ENCODE peak calls at places on chromosomes 1 and 21, in four cellular contexts. F is stomach, I is tibial nerve, P is H1. T is an unnamed sample.

GRCh38 chr1:39387452-39387851 is 104.0 kb upstream of the BMP8A start:
- DNase-seq in F (no peak), I (no peak), P (no peak), T (no peak)

GRCh38 chr1:236168716-236169429 is 26.5 kb downstream of the GPR137B start:
- DNase-seq in F (peak; percentile 52), I (peak; percentile 32), P (peak; percentile 66), T (peak; percentile 36)

GRCh38 chr1:42420911-42421585 is 34.8 kb downstream of the ZMYND12 start:
- DNase-seq in F (no peak), I (no peak), P (no peak), T (peak; percentile 57)

GRCh38 chr1:206128192-206128591 is 11.0 kb upstream of the AVPR1B start:
- DNase-seq in F (no peak), I (no peak), P (no peak), T (no peak)

GRCh38 chr1:62084304-62084905 is 110.2 kb upstream of the L1TD1 start:
- DNase-seq in F (no peak), I (no peak), P (no peak), T (no peak)

GRCh38 chr1:209657140-209657879 is 5.1 kb upstream of the LAMB3 start:
- DNase-seq in F (no peak), I (no peak), P (no peak), T (no peak)

GRCh38 chr1:172609528-172609927 is 49.4 kb upstream of the FASLG start:
- DNase-seq in F (no peak), I (no peak), P (no peak), T (no peak)

GRCh38 chr1:41345434-41346075 is 15.7 kb upstream of the FOXO6 start:
- DNase-seq in F (no peak), I (no peak), P (peak; percentile 14), T (peak; percentile 3)

DNA sequence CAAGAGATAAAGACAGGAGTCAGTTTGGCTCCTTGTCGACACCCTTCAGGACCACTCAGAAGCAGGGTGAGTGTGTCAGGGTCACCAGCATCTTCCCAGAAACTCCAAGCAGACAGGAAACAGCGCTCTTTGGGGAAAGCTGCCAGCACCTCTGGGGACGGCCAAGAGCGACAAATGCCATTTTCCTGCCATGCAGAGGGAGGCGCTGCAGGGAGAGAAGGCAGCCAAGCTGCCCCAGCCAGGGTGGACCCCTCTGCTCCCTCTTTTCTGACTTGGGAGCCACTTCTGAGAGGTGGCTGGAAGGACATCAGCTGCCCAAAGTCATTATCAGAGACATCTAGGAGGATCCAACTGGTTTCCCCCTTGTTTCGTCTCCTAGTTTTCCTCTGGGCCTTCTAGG is 29.0 kb downstream of the SIM2 start:
- DNase-seq in F (peak; percentile 21), I (no peak), P (no peak), T (no peak)
- TF ChIP-seq CTCF in F (no peak), I (no peak), P (peak; percentile 83), T (no peak)

GRCh38 chr21:29306920-29307319 is 8.2 kb downstream of the BACH1 start:
- DNase-seq in F (no peak), I (no peak), P (no peak), T (no peak)

GRCh38 chr21:29308456-29308783 is 9.7 kb downstream of the BACH1 start:
- DNase-seq in F (no peak), I (no peak), P (no peak), T (no peak)

GRCh38 chr21:29307718-29308455 is 9.2 kb downstream of the BACH1 start:
- DNase-seq in F (no peak), I (no peak), P (no peak), T (no peak)

GRCh38 chr21:29311802-29312201 is 13.1 kb downstream of the BACH1 start:
- DNase-seq in F (no peak), I (no peak), P (no peak), T (no peak)

DNA sequence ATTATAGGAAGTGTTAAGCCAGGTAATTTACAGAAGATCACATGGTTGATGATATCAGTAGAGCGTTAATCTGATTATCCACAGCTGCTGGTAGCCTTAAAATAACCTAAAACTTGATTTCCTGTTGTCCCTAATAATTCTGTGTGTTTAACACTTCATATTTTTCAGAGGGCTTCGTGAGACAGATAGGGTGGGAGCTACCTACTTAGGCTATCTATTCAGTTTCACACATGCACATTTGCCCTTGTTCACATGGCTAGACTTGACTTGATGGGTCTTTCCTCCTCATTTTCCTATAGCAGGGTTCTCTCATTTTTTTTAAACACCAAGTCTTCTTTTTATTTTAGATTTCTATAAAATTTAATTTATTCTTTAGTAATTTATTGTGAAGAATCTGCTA is 11.0 kb downstream of the BACH1 start:
- DNase-seq in F (no peak), I (no peak), P (no peak), T (no peak)
- H3K9me3 ChIP-seq in F (no peaks in the 10 kb centered on the region), I (no peaks in the 10 kb centered on the region), P (no peaks in the 10 kb centered on the region), T (no peaks in the 10 kb centered on the region)

GRCh38 chr1:108559215-108560142 is at the start of gene EEIG2:
- DNase-seq in F (peak; percentile 87), I (peak; percentile 69), P (peak; percentile 94), T (peak; percentile 82)
- TF ChIP-seq EP300 in F (no peak), I (peak; percentile 41), P (no peak), T (no peak)

GRCh38 chr1:183069562-183070216 is 46.5 kb downstream of the LAMC1 start:
- DNase-seq in F (no peak), I (no peak), P (no peak), T (no peak)

GRCh38 chr1:183074215-183074614 is 51.0 kb downstream of the LAMC1 start:
- DNase-seq in F (no peak), I (no peak), P (no peak), T (no peak)

GRCh38 chr1:183073320-183073719 is 50.1 kb downstream of the LAMC1 start:
- DNase-seq in F (no peak), I (no peak), P (no peak), T (no peak)

GRCh38 chr1:183070234-183070922 is 47.2 kb downstream of the LAMC1 start:
- DNase-seq in F (no peak), I (no peak), P (no peak), T (no peak)

GRCh38 chr1:183070923-183071618 is 47.9 kb downstream of the LAMC1 start:
- DNase-seq in F (no peak), I (no peak), P (no peak), T (no peak)
- TF ChIP-seq CTCF in F (no peak), I (no peak), P (no peak), T (no peak)

DNA sequence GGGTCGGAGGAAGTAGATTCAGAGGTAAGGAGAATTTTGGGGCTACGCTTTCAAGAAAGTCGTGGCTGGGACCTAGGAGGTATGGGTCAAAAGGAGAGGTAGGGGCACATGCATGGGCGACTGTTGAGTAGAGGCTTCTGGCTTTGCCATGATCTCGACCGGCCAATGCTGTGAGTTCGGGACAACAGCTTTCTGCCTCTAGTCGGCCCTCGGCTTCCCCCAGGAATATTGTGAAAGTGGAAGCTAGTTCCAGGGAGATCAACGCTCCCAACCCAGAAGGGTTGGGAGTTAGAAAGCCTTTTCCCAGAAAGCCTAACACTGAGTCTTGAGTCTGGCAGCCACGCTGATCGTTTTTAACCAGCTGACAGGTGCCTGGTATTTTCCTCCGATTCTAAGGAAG is 69.0 kb downstream of the ZNF678 start:
- DNase-seq in F (no peak), I (no peak), P (no peak), T (no peak)
- H3K9me3 ChIP-seq in F (peaks cover 99% of the 10 kb centered on the region), I (no peaks in the 10 kb centered on the region), P (peaks cover 14% of the 10 kb centered on the region), T (no peaks in the 10 kb centered on the region)

DNA sequence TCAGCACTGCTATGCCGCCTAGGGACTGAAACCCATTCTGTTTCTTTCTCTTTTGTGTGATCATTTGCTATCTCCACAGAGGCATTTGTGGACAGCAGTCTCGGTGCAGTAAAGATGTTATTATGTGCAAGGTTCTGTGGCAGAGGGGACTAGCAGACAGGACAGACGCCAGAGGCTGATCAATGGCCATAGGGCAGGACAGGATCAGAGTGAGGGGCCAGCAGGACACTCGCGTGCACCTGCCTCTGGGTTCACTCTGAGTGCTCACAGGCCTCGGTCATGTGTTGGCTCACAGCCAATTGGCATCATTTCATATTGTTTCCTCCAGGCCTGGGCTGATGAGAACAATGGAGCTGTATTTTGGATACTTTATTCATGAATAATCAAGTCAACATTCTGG is 212.6 kb downstream of the TGFB2 start:
- DNase-seq in F (no peak), I (no peak), P (no peak), T (peak; percentile 21)
- TF ChIP-seq EP300 in F (no peak), I (no peak), P (no peak), T (no peak)